ENCODE peak calls at places on chromosome 1, in four cellular contexts. Q, Y, E and W are unnamed samples.

GRCh38 chr1:235074335-235075120 is 54.1 kb downstream of the TOMM20 start:
- DNase-seq in E (peak), Y (peak), Q (peak), W (peak)

GRCh38 chr1:56491441-56491840 is 87.9 kb downstream of the PLPP3 start:
- DNase-seq in Y (no peak), Q (no peak), E (no peak), W (no peak)

GRCh38 chr1:232533328-232533727 is 96.6 kb downstream of the SIPA1L2 start:
- DNase-seq in Q (no peak), Y (no peak), E (no peak), W (no peak)

GRCh38 chr1:236282159-236282716 is 480 bp upstream of the ERO1B start:
- DNase-seq in E (no peak), Q (peak), Y (peak), W (peak)

GRCh38 chr1:116268211-116268610 is 104.8 kb upstream of the ATP1A1 start:
- DNase-seq in Q (peak), Y (no peak), E (peak), W (no peak)

GRCh38 chr1:170590921-170591705 is 59.1 kb downstream of the GORAB start:
- DNase-seq in Y (no peak), Q (no peak), E (no peak), W (no peak)

GRCh38 chr1:238409947-238410346 is 519.2 kb upstream of the ZP4 start:
- DNase-seq in E (peak), Y (no peak), Q (no peak), W (no peak)

GRCh38 chr1:179303173-179303572 is 9.6 kb downstream of the SOAT1 start:
- DNase-seq in Y (no peak), Q (no peak), E (no peak), W (no peak)

GRCh38 chr1:207910678-207911354 is at the start of gene CD34:
- DNase-seq in Y (no peak), Q (peak), E (no peak), W (no peak)

GRCh38 chr1:212665241-212666115 is 34.2 kb downstream of the BATF3 start:
- DNase-seq in Q (peak), E (peak), Y (peak), W (peak)

GRCh38 chr1:26459573-26460031 is 12.6 kb upstream of the HMGN2 start:
- DNase-seq in Y (no peak), E (no peak), Q (no peak), W (no peak)

GRCh38 chr1:153387001-153387400 is 3.9 kb downstream of the S100A8 start:
- DNase-seq in Y (no peak), Q (no peak), E (no peak), W (no peak)

GRCh38 chr1:18926315-18927081 is 24.1 kb upstream of the ALDH4A1 start:
- DNase-seq in Y (peak), E (peak), Q (peak), W (peak)

GRCh38 chr1:54262244-54262643 is 62.3 kb downstream of the MRPL37 start:
- DNase-seq in Q (no peak), E (no peak), Y (no peak), W (no peak)

GRCh38 chr1:177940682-177941081 is 29.2 kb downstream of the SEC16B start:
- DNase-seq in E (no peak), Y (no peak), Q (no peak), W (no peak)

GRCh38 chr1:202861420-202862121 is 27.4 kb downstream of the RABIF start:
- DNase-seq in Y (peak), Q (peak), E (peak), W (peak)

GRCh38 chr1:57831624-57832023 is 407.8 kb upstream of the DAB1 start:
- DNase-seq in E (no peak), Y (no peak), Q (peak), W (no peak)

GRCh38 chr1:9371391-9371935 is 78.8 kb downstream of the SPSB1 start:
- DNase-seq in Y (no peak), E (no peak), Q (no peak), W (no peak)